ENCODE peak calls at places on chromosomes 5 and 9, in four cellular contexts. R, W, P and B are unnamed samples. For H3K4me1, the result is how much of the 10 kb centered on the place peaks cover.

GRCh38 chr9:129558551-129559505 is 62.1 kb downstream of the C9orf50 start:
- DNase-seq in R (no peak), W (no peak), P (no peak), B (peak)

GRCh38 chr5:17411436-17411835 is 86.6 kb upstream of the TAF11L2 start:
- DNase-seq in R (no peak), W (no peak), P (no peak), B (no peak)

GRCh38 chr5:145124806-145125205 is 710.3 kb downstream of the PRELID2 start:
- DNase-seq in R (no peak), W (no peak), P (no peak), B (no peak)

GRCh38 chr9:36461341-36461740 is 61.3 kb upstream of the RNF38 start:
- DNase-seq in R (no peak), W (no peak), P (no peak), B (no peak)

GRCh38 chr5:172579403-172579990 is 61.6 kb upstream of the NEURL1B start:
- DNase-seq in R (no peak), W (no peak), P (no peak), B (no peak)

GRCh38 chr9:135770203-135770535 is 68.2 kb downstream of the KCNT1 start:
- DNase-seq in R (no peak), W (no peak), P (no peak), B (no peak)

GRCh38 chr5:13477118-13477737 is 467.3 kb downstream of the DNAH5 start:
- DNase-seq in R (no peak), W (no peak), P (no peak), B (no peak)

GRCh38 chr9:91502913-91503649 is 79.4 kb upstream of the NFIL3 start:
- DNase-seq in R (no peak), W (no peak), P (no peak), B (no peak)

GRCh38 chr5:54062958-54063357 is 247.4 kb downstream of the ARL15 start:
- DNase-seq in R (no peak), W (no peak), P (no peak), B (no peak)

GRCh38 chr5:372911-373709 is 51.6 kb downstream of the AHRR start:
- DNase-seq in R (no peak), W (no peak), P (no peak), B (no peak)

GRCh38 chr5:4901890-4902289 is 238.2 kb upstream of the ADAMTS16 start:
- DNase-seq in R (no peak), W (no peak), P (no peak), B (no peak)

GRCh38 chr5:148559461-148559860 is 94.9 kb downstream of the HTR4 start:
- DNase-seq in R (no peak), W (no peak), P (no peak), B (no peak)

GRCh38 chr5:160312139-160312959 is at the start of gene CCNJL:
- DNase-seq in R (no peak), W (no peak), P (peak), B (peak)

GRCh38 chr9:78938821-78939220 is 632.9 kb upstream of the TLE4 start:
- DNase-seq in R (no peak), W (no peak), P (no peak), B (no peak)

GRCh38 chr9:127390563-127390962 is 6.4 kb upstream of the SLC2A8 start:
- DNase-seq in R (no peak), W (no peak), P (peak), B (peak)

GRCh38 chr5:132883261-132883834 is 9.9 kb downstream of the LEAP2 start:
- DNase-seq in R (no peak), W (no peak), P (peak), B (peak)

GRCh38 chr5:7742241-7742656 is 108.7 kb downstream of the CFAP90 start:
- DNase-seq in R (no peak), W (no peak), P (no peak), B (no peak)

GRCh38 chr5:127942246-127943060 is 141.1 kb upstream of the SLC12A2 start:
- DNase-seq in R (no peak), W (no peak), P (no peak), B (no peak)

GRCh38 chr5:31864015-31864414 is 225.1 kb downstream of the PDZD2 start:
- DNase-seq in R (no peak), W (no peak), P (no peak), B (no peak)

GRCh38 chr9:98190757-98191105 is 1.7 kb downstream of the CORO2A start:
- DNase-seq in R (no peak), W (no peak), P (no peak), B (no peak)

GRCh38 chr5:146151970-146152369 is 30.5 kb downstream of the LARS1 start:
- DNase-seq in R (no peak), W (no peak), P (no peak), B (no peak)

GRCh38 chr5:139137703-139138102 is 60.5 kb downstream of the SIL1 start:
- DNase-seq in R (no peak), W (no peak), P (peak), B (peak)

GRCh38 chr9:93823245-93824072 is 131.7 kb downstream of the BARX1 start:
- DNase-seq in R (no peak), W (no peak), P (no peak), B (no peak)

GRCh38 chr9:120891255-120891954 is 14.4 kb upstream of the PHF19 start:
- DNase-seq in R (no peak), W (no peak), P (peak), B (no peak)

GRCh38 chr5:40688127-40688756 is 8.5 kb downstream of the PTGER4 start:
- DNase-seq in R (peak), W (no peak), P (peak), B (peak)

GRCh38 chr5:141234109-141234508 is 11.0 kb downstream of the PCDHB14 start:
- DNase-seq in R (no peak), W (no peak), P (no peak), B (peak)

GRCh38 chr5:68749648-68750047 is 344.2 kb upstream of the SLC30A5 start:
- DNase-seq in R (no peak), W (no peak), P (no peak), B (no peak)

GRCh38 chr5:71482132-71482531 is 26.7 kb downstream of the BDP1 start:
- DNase-seq in R (no peak), W (no peak), P (no peak), B (peak)

GRCh38 chr5:134503088-134503936 is 22.2 kb upstream of the JADE2 start:
- DNase-seq in R (peak), W (no peak), P (peak), B (peak)

GRCh38 chr5:147752033-147752432 is 30.5 kb downstream of the JAKMIP2 start:
- DNase-seq in R (no peak), W (no peak), P (no peak), B (no peak)

GRCh38 chr5:163967273-163967672 is 461.9 kb downstream of the MAT2B start:
- DNase-seq in R (no peak), W (no peak), P (no peak), B (no peak)

GRCh38 chr5:138790684-138791083 is 37.5 kb downstream of the CTNNA1 start:
- DNase-seq in R (no peak), W (no peak), P (no peak), B (no peak)

GRCh38 chr9:123928471-123929176 is 1.3 kb downstream of the DENND1A start:
- DNase-seq in R (no peak), W (no peak), P (no peak), B (no peak)

GRCh38 chr5:168714046-168714445 is 134.9 kb upstream of the PANK3 start:
- DNase-seq in R (no peak), W (no peak), P (no peak), B (no peak)

GRCh38 chr5:39485075-39485474 is 60.3 kb upstream of the DAB2 start:
- DNase-seq in R (no peak), W (no peak), P (no peak), B (no peak)

GRCh38 chr5:157709346-157709745 is 21.9 kb upstream of the THG1L start:
- DNase-seq in R (no peak), W (no peak), P (no peak), B (no peak)

GRCh38 chr5:123089971-123090640 is 1.1 kb downstream of the PRDM6 start:
- DNase-seq in R (no peak), W (no peak), P (no peak), B (no peak)

GRCh38 chr9:34559616-34560546 is 29.6 kb downstream of the CNTFR start:
- DNase-seq in R (no peak), W (no peak), P (no peak), B (peak)

GRCh38 chr9:91898451-91899433 is 51.3 kb downstream of the ROR2 start:
- DNase-seq in R (no peak), W (no peak), P (peak), B (peak)

GRCh38 chr9:23825143-23825531 is 903 bp downstream of the ELAVL2 start:
- DNase-seq in R (no peak), W (no peak), P (no peak), B (no peak)

GRCh38 chr9:316382-316965 is 101.8 kb downstream of the DOCK8 start:
- DNase-seq in R (no peak), W (no peak), P (no peak), B (no peak)

GRCh38 chr9:312596-313320 is 98.1 kb downstream of the DOCK8 start:
- DNase-seq in R (no peak), W (no peak), P (no peak), B (no peak)

DNA sequence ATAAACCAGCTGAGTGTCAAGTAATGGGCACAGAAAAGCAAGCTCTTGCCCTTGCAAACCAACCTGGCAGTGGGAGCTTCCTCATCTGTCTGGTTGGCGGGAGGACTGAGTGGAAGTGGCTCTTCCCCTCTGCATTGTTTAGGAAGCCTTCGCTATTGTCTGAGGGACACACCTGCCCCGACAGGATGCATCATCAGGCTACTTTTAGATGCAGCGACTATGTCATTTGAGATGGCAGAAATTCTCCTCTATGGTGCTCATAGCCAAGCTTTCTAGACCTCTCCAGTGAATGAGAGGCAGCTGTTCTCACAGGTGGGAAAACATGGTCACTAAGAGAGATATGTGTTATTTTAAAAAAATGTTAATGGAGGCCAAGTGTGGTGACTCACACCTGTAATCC is 104.0 kb downstream of the DOCK8 start:
- DNase-seq in R (no peak), W (no peak), P (no peak), B (no peak)
- TF ChIP-seq HDAC6 in R (no peak), W (no peak), P (no peak), B (no peak)

DNA sequence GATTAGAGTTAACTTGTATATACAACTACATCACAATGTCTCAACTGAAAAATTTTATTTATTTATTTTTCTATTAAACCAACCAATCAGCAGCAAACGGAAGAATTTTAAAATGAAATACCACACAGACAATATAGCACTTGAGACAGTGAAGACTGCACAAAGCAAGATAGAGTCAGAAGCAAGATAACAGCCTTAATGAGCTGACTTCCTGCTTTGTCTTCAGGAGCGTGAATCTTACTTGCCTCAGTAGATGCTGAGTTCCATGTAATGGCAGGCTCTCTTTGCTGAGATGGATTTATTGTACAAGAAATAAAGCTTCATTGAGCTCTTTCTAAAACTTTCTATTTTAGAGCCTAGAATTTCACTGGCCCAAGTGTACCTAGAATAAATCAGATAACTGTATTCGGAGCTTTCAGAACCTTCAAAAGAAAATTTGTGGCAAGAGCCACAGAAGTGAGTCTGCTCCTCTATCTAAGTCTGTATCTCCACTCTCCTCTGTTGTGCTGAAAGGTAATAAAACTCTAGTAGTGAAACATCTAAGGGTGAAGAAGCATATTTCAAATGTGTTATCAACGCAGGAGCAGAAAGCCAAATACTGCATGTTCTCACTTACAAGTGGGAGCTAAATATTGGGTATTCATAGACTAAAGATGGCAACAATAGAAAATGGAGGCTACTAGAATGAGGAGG is 83.3 kb upstream of the ANKRD55 start:
- DNase-seq in R (no peak), W (no peak), P (no peak), B (no peak)
- H3K4me1 ChIP-seq in R (under half), W (under half), P (under half), B (under half)

GRCh38 chr5:80926536-80926935 is 33.6 kb upstream of the RASGRF2 start:
- DNase-seq in R (no peak), W (no peak), P (no peak), B (no peak)

GRCh38 chr5:80921026-80921425 is 39.1 kb upstream of the RASGRF2 start:
- DNase-seq in R (no peak), W (no peak), P (no peak), B (peak)

GRCh38 chr5:80928073-80928472 is 32.1 kb upstream of the RASGRF2 start:
- DNase-seq in R (no peak), W (no peak), P (no peak), B (no peak)

GRCh38 chr5:80926979-80927656 is 33.0 kb upstream of the RASGRF2 start:
- DNase-seq in R (no peak), W (no peak), P (no peak), B (no peak)

DNA sequence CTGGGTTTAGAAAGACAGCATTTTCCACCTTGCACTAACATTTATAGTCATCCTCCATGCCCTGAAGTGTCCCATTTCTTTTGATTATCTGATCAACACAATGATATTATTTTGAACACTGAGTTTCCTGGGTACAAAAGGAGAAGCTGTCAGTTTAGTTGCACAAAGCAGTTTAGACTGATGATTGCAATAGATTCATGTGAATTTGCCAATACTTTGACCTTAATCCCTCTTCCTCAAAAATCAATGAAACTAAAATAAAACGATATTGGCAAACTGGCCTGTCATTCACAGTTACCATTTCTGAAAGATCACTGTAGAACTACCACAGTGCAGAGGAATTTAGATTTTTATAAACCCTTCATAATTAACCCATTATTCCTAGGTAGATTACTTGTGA is 34.2 kb upstream of the RASGRF2 start:
- DNase-seq in R (no peak), W (no peak), P (no peak), B (no peak)
- TF ChIP-seq CBX5 in R (no peak), W (no peak), P (no peak), B (no peak)

GRCh38 chr5:126369083-126369482 is 54.1 kb upstream of the GRAMD2B start:
- DNase-seq in R (no peak), W (no peak), P (no peak), B (no peak)
- TF ChIP-seq HDAC6 in R (no peak), W (no peak), P (no peak), B (no peak)

DNA sequence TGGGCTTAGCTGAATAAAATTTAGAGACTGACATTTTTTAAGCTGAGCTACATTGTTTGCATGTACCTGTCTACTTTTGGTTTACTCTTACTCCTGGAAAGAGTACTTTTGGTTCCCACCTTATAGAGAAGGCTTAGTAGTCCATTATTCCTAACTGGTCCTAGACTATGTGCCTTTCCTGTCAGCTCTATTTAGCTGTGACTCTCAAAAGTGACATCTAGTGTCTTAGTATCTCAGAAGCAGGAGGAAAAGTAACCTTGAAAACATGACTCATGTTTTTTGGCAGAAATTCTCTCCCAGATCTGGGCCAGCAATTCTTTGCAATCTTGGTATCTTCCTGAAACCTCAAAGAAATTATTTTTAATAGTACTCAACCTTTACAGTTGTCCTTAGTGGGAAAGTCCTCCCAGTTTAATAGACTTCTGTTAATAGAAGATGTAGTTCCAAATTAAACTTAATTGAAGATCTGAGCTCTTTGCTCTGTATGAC is 691.7 kb upstream of the SEMA6A start:
- DNase-seq in R (no peak), W (no peak), P (no peak), B (no peak)
- H3K4me1 ChIP-seq in R (under half), W (under half), P (under half), B (under half)

GRCh38 chr5:42656661-42657035 is 100.0 kb upstream of the CCDC152 start:
- DNase-seq in R (no peak), W (no peak), P (no peak), B (no peak)
- TF ChIP-seq CBX5 in R (no peak), W (no peak), P (no peak), B (no peak)

GRCh38 chr9:14301582-14301981 is 12.4 kb downstream of the NFIB start:
- DNase-seq in R (no peak), W (no peak), P (no peak), B (no peak)

GRCh38 chr9:14303110-14303509 is 10.8 kb downstream of the NFIB start:
- DNase-seq in R (no peak), W (no peak), P (no peak), B (no peak)

GRCh38 chr9:14304242-14304641 is 9.7 kb downstream of the NFIB start:
- DNase-seq in R (no peak), W (no peak), P (no peak), B (no peak)

GRCh38 chr9:14302405-14302804 is 11.5 kb downstream of the NFIB start:
- DNase-seq in R (no peak), W (no peak), P (no peak), B (peak)

GRCh38 chr9:14303526-14303925 is 10.4 kb downstream of the NFIB start:
- DNase-seq in R (no peak), W (no peak), P (no peak), B (no peak)
- TF ChIP-seq HDAC6 in R (no peak), W (no peak), P (no peak), B (no peak)

DNA sequence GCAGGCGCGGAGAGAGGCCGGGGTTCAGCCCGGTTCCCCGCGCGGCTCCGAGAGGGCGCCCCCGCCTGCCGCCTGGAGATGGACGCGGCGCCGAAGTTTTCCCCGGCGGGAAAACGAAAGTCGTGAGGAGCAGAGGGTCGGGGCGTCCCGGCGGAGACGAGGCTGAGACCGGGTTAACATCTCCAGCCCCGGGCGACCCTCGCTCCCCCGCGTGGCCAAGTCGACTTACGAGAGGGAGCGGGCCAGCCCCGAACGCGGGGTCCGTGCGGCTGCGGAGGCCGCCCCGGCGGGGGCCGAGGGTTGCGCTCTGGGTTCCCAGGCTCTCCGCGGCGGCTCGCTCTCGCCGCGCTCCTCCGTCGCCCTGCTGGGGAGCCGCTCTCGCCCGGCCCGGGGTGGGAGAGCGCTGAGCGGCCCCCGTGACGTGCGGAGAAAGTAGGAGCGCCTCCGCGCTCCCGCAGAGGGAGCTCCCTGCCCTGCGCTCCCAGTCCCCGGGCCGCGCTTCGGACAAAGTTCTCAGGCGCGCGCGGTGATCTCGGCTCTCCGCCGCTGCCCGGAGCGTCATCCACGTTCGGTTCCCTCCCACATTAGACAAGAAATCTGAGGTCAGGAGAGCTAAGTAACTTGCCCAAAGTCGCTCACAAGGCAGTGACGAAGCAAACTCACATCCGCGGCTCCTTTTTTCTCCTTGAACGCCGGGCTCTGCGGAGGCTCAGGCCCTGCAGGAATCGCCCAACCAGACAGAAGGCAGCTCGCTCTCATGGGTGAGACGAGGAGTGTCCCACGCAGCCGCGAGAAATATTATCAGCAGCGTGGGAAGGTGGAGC is 1.1 kb upstream of the GCNT4 start:
- DNase-seq in R (no peak), W (no peak), P (no peak), B (peak)
- H3K4me1 ChIP-seq in R (under half), W (under half), P (under half), B (under half)